ENCODE peak calls at places on chromosomes 5 and 9, in seven cellular contexts. X is H1, J is H9, T is SK-N-SH, E is HCT116, D is endothelial cell of umbilical vein, K is fibroblast of lung. S is an unnamed sample.

GRCh38 chr5:37792976-37793328 is 46.9 kb downstream of the GDNF start:
- DNase-seq in X (no peak), J (no peak), T (no peak), E (no peak), D (no peak), K (peak; percentile 61), S (no peak)

GRCh38 chr5:174800435-174800834 is 76.1 kb downstream of the MSX2 start:
- DNase-seq in X (no peak), J (no peak), T (no peak), E (no peak), D (no peak), K (no peak), S (no peak)

GRCh38 chr9:5799314-5799713 is 33.6 kb downstream of the ERMP1 start:
- DNase-seq in X (no peak), J (no peak), T (peak; percentile 38), E (peak; percentile 16), D (peak; percentile 82), K (peak; percentile 74), S (no peak)

GRCh38 chr9:124286292-124286931 is 28.7 kb downstream of the NEK6 start:
- DNase-seq in X (no peak), J (no peak), T (no peak), E (peak; percentile 19), D (peak; percentile 85), K (peak; percentile 89), S (peak; percentile 78)

GRCh38 chr5:129400395-129400983 is 59.6 kb upstream of the ADAMTS19 start:
- DNase-seq in X (no peak), J (no peak), T (peak; percentile 2), E (no peak), D (peak; percentile 4), K (peak; percentile 15), S (no peak)

GRCh38 chr9:91839926-91840464 is 110.0 kb downstream of the ROR2 start:
- DNase-seq in X (no peak), J (no peak), T (no peak), E (no peak), D (no peak), K (no peak), S (no peak)

GRCh38 chr5:31987985-31988710 is 186.0 kb downstream of the GOLPH3 start:
- DNase-seq in X (no peak), J (no peak), T (no peak), E (peak; percentile 77), D (no peak), K (peak; percentile 90), S (no peak)

GRCh38 chr5:90802695-90803317 is 244.2 kb downstream of the ADGRV1 start:
- DNase-seq in X (no peak), J (peak; percentile 58), T (peak; percentile 41), E (peak; percentile 27), D (peak; percentile 55), K (peak; percentile 41), S (no peak)

GRCh38 chr5:84623034-84623433 is 238.4 kb upstream of the EDIL3 start:
- DNase-seq in X (no peak), J (no peak), T (no peak), E (no peak), D (no peak), K (no peak), S (no peak)

GRCh38 chr5:151954271-151954670 is 29.6 kb upstream of the GLRA1 start:
- DNase-seq in X (no peak), J (no peak), T (no peak), E (no peak), D (no peak), K (no peak), S (no peak)

GRCh38 chr5:1948663-1949191 is 66.0 kb upstream of the IRX4 start:
- DNase-seq in X (no peak), J (no peak), T (no peak), E (no peak), D (no peak), K (no peak), S (no peak)

GRCh38 chr5:172765766-172766286 is 5.2 kb downstream of the DUSP1 start:
- DNase-seq in X (no peak), J (no peak), T (no peak), E (no peak), D (no peak), K (peak; percentile 91), S (no peak)

GRCh38 chr9:115164511-115164974 is 46.6 kb upstream of the TNC start:
- DNase-seq in X (no peak), J (peak; percentile 35), T (peak; percentile 15), E (peak; percentile 94), D (no peak), K (peak; percentile 45), S (peak; percentile 90)

GRCh38 chr9:27457445-27457844 is 66.6 kb upstream of the IFNK start:
- DNase-seq in X (peak; percentile 54), J (peak; percentile 64), T (no peak), E (no peak), D (no peak), K (no peak), S (peak; percentile 61)

GRCh38 chr9:38687389-38687842 is 32.5 kb downstream of the FAM240B start:
- DNase-seq in X (no peak), J (peak; percentile 72), T (no peak), E (peak; percentile 42), D (no peak), K (no peak), S (peak; percentile 88)

GRCh38 chr9:113154471-113154870 is 3.7 kb downstream of the SLC31A2 start:
- DNase-seq in X (no peak), J (no peak), T (no peak), E (no peak), D (no peak), K (peak; percentile 65), S (no peak)

GRCh38 chr9:74497750-74498615 is 848 bp downstream of the RORB start:
- DNase-seq in X (peak; percentile 79), J (peak; percentile 62), T (peak; percentile 62), E (no peak), D (peak; percentile 14), K (peak; percentile 34), S (peak; percentile 71)

GRCh38 chr5:80219381-80219780 is 36.5 kb downstream of the SERINC5 start:
- DNase-seq in X (no peak), J (no peak), T (no peak), E (no peak), D (no peak), K (no peak), S (no peak)
- H3K4me1 ChIP-seq in X (peaks cover 6% of the 10 kb centered on the region), J (peaks cover 9% of the 10 kb centered on the region), T (peaks cover 4% of the 10 kb centered on the region), E (peaks cover 13% of the 10 kb centered on the region), D (no peaks in the 10 kb centered on the region), K (peaks cover 2% of the 10 kb centered on the region), S (no peaks in the 10 kb centered on the region)

DNA sequence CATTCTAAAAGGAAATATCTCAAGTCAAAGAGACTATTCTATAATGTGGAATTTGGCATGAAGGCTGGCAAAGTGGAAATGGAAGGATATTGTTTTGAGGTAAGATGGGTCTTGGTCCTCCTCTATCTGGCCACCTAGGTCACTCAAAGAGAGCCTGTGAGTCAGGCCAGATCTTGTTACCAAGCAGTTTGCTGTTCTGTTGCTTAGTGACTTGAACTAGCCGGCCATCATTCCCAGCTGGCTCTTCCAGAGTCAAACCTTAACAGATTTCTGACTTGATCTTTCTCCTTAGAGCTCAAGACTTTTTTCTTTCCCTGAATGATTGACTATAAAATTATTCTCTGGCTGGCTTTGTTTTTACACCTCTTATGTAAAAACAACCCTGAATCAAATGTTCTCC is 136.1 kb downstream of the PDE4D start:
- DNase-seq in X (no peak), J (no peak), T (no peak), E (no peak), D (no peak), K (peak; percentile 38), S (no peak)
- TF ChIP-seq CTCF in X (no peak), J (no peak), T (no peak), E (no peak), D (no peak), K (no peak), S (no peak)

GRCh38 chr5:112975721-112976431 is 722 bp upstream of the DCP2 start:
- DNase-seq in X (no peak), J (no peak), T (no peak), E (no peak), D (no peak), K (no peak), S (no peak)
- H3K9ac ChIP-seq in X (peak overlapping the region; percentile 79), J (peak overlapping the region; percentile 65), T (peak overlapping the region; percentile 91), E (peak overlapping the region; percentile 84), D (peak overlapping the region; percentile 33), K (peak overlapping the region; percentile 61), S (peak overlapping the region; percentile 63)

DNA sequence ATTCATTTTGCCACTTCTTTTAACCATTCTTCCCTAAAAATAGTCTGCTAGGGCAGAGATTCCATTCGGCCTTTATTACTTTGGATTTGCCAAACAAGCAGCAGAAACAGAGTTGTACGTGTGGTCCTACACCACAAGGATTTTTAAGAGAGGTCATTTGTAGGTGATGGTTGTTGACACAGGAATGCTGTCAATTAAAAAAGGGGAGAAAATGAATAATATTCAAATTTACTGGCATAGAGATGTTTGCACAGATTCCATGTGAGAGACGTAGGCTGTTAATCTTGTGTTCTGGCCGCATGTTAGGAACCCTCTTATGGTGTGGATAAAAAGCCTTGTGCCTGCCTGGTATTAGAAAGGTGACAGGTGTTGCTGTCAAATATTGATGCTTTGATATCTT is 34.9 kb downstream of the TRIO start:
- DNase-seq in X (no peak), J (no peak), T (no peak), E (no peak), D (no peak), K (no peak), S (no peak)
- H3K4me1 ChIP-seq in X (peaks cover 21% of the 10 kb centered on the region), J (peaks cover 15% of the 10 kb centered on the region), T (peaks cover 52% of the 10 kb centered on the region), E (peaks cover 83% of the 10 kb centered on the region), D (peaks cover 29% of the 10 kb centered on the region), K (peaks cover 39% of the 10 kb centered on the region), S (peaks cover 5% of the 10 kb centered on the region)

GRCh38 chr9:34560574-34561229 is 28.8 kb downstream of the CNTFR start:
- DNase-seq in X (no peak), J (no peak), T (peak; percentile 70), E (no peak), D (no peak), K (no peak), S (peak; percentile 69)

GRCh38 chr9:34563262-34563661 is 26.3 kb downstream of the CNTFR start:
- DNase-seq in X (no peak), J (no peak), T (no peak), E (no peak), D (no peak), K (no peak), S (no peak)

GRCh38 chr9:34559616-34560546 is 29.6 kb downstream of the CNTFR start:
- DNase-seq in X (no peak), J (no peak), T (peak; percentile 79), E (no peak), D (peak; percentile 21), K (peak; percentile 59), S (peak; percentile 87)

GRCh38 chr9:34564617-34565016 is 24.9 kb downstream of the CNTFR start:
- DNase-seq in X (no peak), J (no peak), T (no peak), E (no peak), D (no peak), K (no peak), S (peak; percentile 58)

GRCh38 chr9:34562136-34562745 is 27.3 kb downstream of the CNTFR start:
- DNase-seq in X (peak; percentile 87), J (no peak), T (peak; percentile 59), E (no peak), D (no peak), K (no peak), S (no peak)
- TF ChIP-seq CTCF in X (peak; percentile 70), J (peak; percentile 91), T (peak; percentile 58), E (no peak), D (peak; percentile 61), K (peak; percentile 65), S (peak; percentile 34)